ENCODE peak calls at places on chromosomes 3 and 15, in nine cellular contexts. Q is GM20000, V is thyroid gland, M is HCT116, Y is kidney epithelial cell, U is neural crest cell, B is GM12865, I is upper lobe of right lung, A is choroid plexus epithelial cell. W is an unnamed sample.

GRCh38 chr15:90001062-90001682 is at the start of gene ZNF710:
- DNase-seq in B (peak), U (peak), V (peak), A (peak), Q (peak), Y (no peak), I (peak), M (no peak), W (peak)

GRCh38 chr3:46566040-46566631 is at the start of gene LRRC2:
- DNase-seq in B (peak), A (peak), I (peak), M (no peak), V (peak), Y (no peak), Q (no peak), U (no peak), W (no peak)

GRCh38 chr15:56040081-56041035 is 46.9 kb upstream of the NEDD4 start:
- DNase-seq in I (peak), A (peak), M (peak), Q (no peak), Y (peak), B (no peak), U (no peak), V (peak), W (no peak)

GRCh38 chr3:189841474-189842205 is 210.5 kb downstream of the TP63 start:
- DNase-seq in M (no peak), U (no peak), Y (peak), Q (no peak), V (no peak), I (no peak), A (peak), B (peak), W (no peak)

GRCh38 chr3:8741581-8742355 is 8.2 kb downstream of the CAV3 start:
- DNase-seq in U (no peak), V (no peak), A (peak), M (peak), B (no peak), Q (no peak), I (no peak), Y (peak), W (no peak)

GRCh38 chr15:58447244-58448010 is 15.6 kb downstream of the LIPC start:
- DNase-seq in Y (peak), Q (no peak), B (peak), I (no peak), V (peak), U (no peak), A (peak), M (no peak), W (no peak)

GRCh38 chr3:33271324-33271723 is 5.9 kb upstream of the FBXL2 start:
- DNase-seq in Q (no peak), I (no peak), Y (no peak), B (no peak), V (no peak), A (no peak), U (no peak), M (no peak), W (no peak)

GRCh38 chr3:192207239-192207638 is 520.1 kb downstream of the FGF12 start:
- DNase-seq in A (no peak), V (peak), U (no peak), I (no peak), Q (no peak), Y (no peak), B (no peak), M (no peak), W (no peak)

GRCh38 chr3:86229775-86230094 is 761.2 kb downstream of the VGLL3 start:
- DNase-seq in V (no peak), A (no peak), U (no peak), M (no peak), B (no peak), Y (no peak), I (no peak), Q (no peak), W (no peak)

DNA sequence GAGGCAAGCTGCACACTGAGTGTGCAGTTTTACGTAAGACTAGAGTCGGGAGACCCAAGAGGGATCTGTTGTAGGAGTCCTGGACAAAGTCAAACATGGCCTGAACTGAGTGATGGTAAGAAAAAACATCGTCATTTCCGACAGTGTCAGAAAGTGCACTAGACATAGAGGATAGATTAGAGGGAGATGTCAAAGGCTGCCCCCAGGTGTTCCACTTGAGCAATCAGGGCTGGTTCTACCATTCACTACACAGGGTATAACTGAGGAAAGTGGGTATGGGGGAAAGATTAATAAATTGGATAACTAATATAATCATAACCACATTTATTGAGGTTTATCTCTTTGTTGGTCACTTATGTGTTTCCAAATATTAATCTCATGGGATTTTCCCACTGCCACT is 766.6 kb downstream of the NTRK3 start:
- DNase-seq in B (no peak), A (no peak), V (no peak), M (no peak), Y (no peak), Q (no peak), U (no peak), I (no peak), W (no peak)
- TF ChIP-seq CTCF in B (no peak), A (no peak), V (no peak), M (no peak), Y (no peak), Q (no peak), U (no peak), I (no peak), W (no peak)

DNA sequence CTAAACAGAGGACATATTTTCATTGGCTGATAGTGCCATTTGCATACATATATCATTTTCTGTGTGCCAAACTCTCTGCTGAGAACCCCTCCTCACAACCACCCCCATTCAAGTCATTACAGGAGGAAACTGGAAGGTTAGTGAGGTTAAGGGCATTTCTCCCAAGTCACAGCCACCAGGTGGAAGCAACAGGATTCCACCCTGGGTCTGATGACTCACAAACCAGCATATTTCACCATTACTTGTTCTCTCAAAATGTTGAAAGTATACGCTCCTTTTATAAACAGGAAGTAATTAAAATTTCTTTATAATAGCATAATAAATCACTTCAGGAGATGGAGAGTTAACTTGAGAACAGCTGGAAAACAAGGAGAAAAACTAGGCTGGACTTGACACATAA is 398.6 kb upstream of the WNT5A start:
- DNase-seq in B (no peak), A (peak), V (no peak), Y (no peak), Q (no peak), U (no peak), I (no peak), M (no peak), W (no peak)
- TF ChIP-seq CTCF in B (no peak), A (peak), V (peak), Y (peak), Q (no peak), U (no peak), I (no peak), M (no peak), W (no peak)

GRCh38 chr3:37543692-37544091 is 318.0 kb upstream of the CTDSPL start:
- DNase-seq in Q (no peak), U (no peak), A (no peak), Y (no peak), M (no peak), B (no peak), V (peak), I (no peak), W (no peak)

GRCh38 chr3:37545479-37545878 is 316.2 kb upstream of the CTDSPL start:
- DNase-seq in Y (no peak), Q (no peak), M (no peak), B (no peak), A (no peak), V (no peak), U (no peak), I (no peak), W (no peak)

GRCh38 chr3:37544869-37545352 is 316.8 kb upstream of the CTDSPL start:
- DNase-seq in U (no peak), M (no peak), A (no peak), V (no peak), I (no peak), B (no peak), Q (no peak), Y (no peak), W (no peak)

GRCh38 chr3:37544105-37544504 is 317.6 kb upstream of the CTDSPL start:
- DNase-seq in U (no peak), Y (no peak), M (no peak), Q (no peak), A (no peak), I (no peak), B (no peak), V (no peak), W (no peak)

DNA sequence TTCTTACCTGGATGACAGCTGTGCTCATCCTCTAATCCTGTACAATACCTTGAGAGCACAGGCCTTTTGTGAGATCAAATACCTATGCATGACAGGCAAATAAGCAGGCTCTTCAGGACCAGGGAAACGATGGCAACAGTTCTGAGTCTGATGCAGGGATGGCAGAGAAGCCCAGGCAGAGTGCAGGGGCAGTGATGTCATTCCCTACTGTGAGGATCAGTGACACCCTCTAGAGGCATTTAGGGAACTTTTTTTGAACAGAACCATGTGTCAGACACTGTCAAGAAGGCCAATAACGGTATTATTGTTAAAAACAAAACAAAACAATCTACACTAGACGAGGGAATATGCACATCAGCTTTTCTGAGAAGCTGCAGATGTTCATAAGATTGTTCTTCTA is 314.8 kb upstream of the CTDSPL start:
- DNase-seq in Q (peak), A (peak), M (no peak), U (no peak), V (no peak), Y (no peak), I (no peak), B (peak), W (no peak)
- TF ChIP-seq CTCF in Q (no peak), A (peak), M (no peak), U (peak), V (no peak), Y (peak), I (peak), B (no peak), W (no peak)

GRCh38 chr3:131306242-131306641 is 75.3 kb upstream of the NUDT16 start:
- DNase-seq in U (no peak), V (no peak), B (peak), A (no peak), M (no peak), Q (no peak), Y (no peak), I (no peak), W (no peak)

GRCh38 chr3:131299836-131300235 is 81.7 kb upstream of the NUDT16 start:
- DNase-seq in Y (no peak), V (no peak), B (no peak), U (no peak), Q (no peak), I (no peak), M (no peak), A (no peak), W (no peak)

GRCh38 chr3:131303848-131304247 is 77.7 kb upstream of the NUDT16 start:
- DNase-seq in V (no peak), Q (no peak), M (no peak), Y (no peak), U (no peak), B (no peak), I (no peak), A (peak), W (no peak)

GRCh38 chr3:131304890-131305289 is 76.7 kb upstream of the NUDT16 start:
- DNase-seq in V (no peak), B (no peak), M (no peak), U (no peak), Y (no peak), Q (no peak), I (no peak), A (no peak), W (no peak)
- TF ChIP-seq CTCF in V (no peak), B (no peak), M (no peak), U (no peak), Y (no peak), Q (no peak), I (no peak), A (no peak), W (no peak)

DNA sequence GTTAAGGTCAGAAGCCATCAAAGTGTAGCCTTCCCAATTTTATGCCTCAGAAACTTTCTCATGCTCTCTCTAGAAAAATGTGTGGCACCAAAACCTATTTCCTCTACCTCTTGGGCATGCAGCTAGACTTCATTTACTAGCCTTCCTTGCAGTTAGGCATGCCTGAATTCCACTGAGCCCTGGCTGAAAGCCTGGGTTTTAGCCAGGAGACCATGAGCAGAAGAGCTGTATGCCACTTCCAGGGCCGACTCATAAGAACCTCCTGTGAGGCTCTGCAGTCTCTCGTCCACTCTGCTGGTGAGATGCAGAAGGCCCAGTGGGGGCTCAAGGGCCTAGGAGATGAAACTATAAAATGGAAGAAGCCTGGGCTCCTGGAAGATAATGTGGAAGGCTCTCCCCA is 145.0 kb downstream of the MYLK start:
- DNase-seq in B (no peak), Y (no peak), V (no peak), Q (no peak), A (no peak), U (no peak), I (no peak), M (no peak), W (no peak)
- TF ChIP-seq CTCF in B (no peak), Y (no peak), V (no peak), Q (no peak), A (no peak), U (no peak), I (no peak), M (no peak), W (no peak)

GRCh38 chr3:64919934-64920333 is 232.1 kb upstream of the ADAMTS9 start:
- DNase-seq in B (no peak), Y (no peak), V (no peak), I (no peak), Q (no peak), U (no peak), A (no peak), M (no peak), W (no peak)

GRCh38 chr3:64916937-64917336 is 229.1 kb upstream of the ADAMTS9 start:
- DNase-seq in B (no peak), Q (no peak), A (no peak), U (no peak), M (no peak), V (no peak), Y (no peak), I (no peak), W (no peak)

GRCh38 chr3:64916192-64916798 is 228.5 kb upstream of the ADAMTS9 start:
- DNase-seq in A (peak), Y (no peak), B (no peak), I (no peak), M (no peak), V (peak), Q (no peak), U (no peak), W (no peak)

GRCh38 chr3:64918989-64919388 is 231.2 kb upstream of the ADAMTS9 start:
- DNase-seq in Y (no peak), U (no peak), Q (no peak), M (no peak), V (no peak), B (no peak), I (no peak), A (peak), W (no peak)

DNA sequence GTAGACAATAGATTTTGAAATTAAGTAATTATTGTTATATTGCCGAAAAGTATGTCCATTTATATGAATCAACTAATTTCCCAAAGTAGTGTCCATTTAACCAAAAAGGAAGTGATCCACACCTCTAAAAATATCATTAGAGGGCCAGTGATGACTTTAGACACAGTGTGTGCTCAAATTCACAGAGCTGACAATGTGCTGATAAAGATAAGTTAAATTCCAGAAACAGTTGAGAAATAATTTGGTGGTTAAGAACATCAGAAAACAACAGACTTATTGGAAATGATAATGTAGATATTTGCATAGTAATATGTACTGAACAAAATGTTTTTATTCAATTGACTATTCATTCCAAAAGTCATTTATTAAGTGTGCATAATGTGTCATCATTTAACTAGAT is 230.1 kb upstream of the ADAMTS9 start:
- DNase-seq in U (no peak), V (no peak), A (no peak), B (no peak), I (no peak), Q (no peak), Y (no peak), M (no peak), W (no peak)
- TF ChIP-seq CTCF in U (no peak), V (no peak), A (no peak), B (no peak), I (no peak), Q (no peak), Y (no peak), M (no peak), W (no peak)

DNA sequence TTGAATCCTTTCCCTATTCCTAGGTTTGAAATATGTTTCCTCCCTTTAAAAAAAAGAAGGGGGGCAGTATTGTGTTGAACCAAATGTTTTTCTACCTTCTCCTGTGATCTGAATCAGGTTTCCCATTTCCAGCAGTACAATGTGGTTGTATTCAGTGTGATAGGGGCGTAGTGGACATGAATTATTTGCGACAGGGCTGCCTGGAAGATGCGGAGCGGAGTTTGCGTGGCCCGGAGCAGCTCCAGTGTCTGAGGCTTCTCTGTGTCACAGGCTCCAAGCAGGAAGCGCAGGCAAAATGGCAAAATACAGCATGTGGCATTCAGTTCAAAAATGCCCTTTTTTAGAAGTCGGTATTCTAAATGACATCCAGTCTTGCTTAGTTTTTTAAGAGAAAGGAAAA is 154.4 kb downstream of the PGPEP1L start:
- DNase-seq in Q (peak), B (peak), V (peak), U (peak), Y (no peak), M (peak), I (peak), A (peak), W (peak)
- TF ChIP-seq CTCF in Q (no peak), B (no peak), V (peak), U (no peak), Y (no peak), M (no peak), I (no peak), A (no peak), W (no peak)

W was measured in glutamatergic neuron.